ENCODE peak calls at places on chromosomes 2 and 18, in four cellular contexts. V is right atrium auricular region, C is ovary, B is PC-9. E is an unnamed sample.

GRCh38 chr18:47585136-47585535 is 333.7 kb upstream of the SKOR2 start:
- DNase-seq in V (no peak), C (no peak), B (no peak), E (no peak)

GRCh38 chr2:96927420-96928171 is 57.7 kb upstream of the SEMA4C start:
- DNase-seq in V (no peak), C (no peak), B (no peak), E (no peak)

GRCh38 chr2:96391828-96392200 is 56.2 kb downstream of the NCAPH start:
- DNase-seq in V (no peak), C (no peak), B (no peak), E (no peak)

GRCh38 chr18:3594760-3595241 is 144.8 kb downstream of the TGIF1 start:
- DNase-seq in V (no peak), C (peak; percentile 47), B (peak; percentile 49), E (peak; percentile 44)

GRCh38 chr18:14767474-14767873 is 19.5 kb downstream of the ANKRD30B start:
- DNase-seq in V (no peak), C (no peak), B (peak; percentile 39), E (no peak)

GRCh38 chr2:195304310-195304709 is 352.7 kb upstream of the SLC39A10 start:
- DNase-seq in V (no peak), C (no peak), B (no peak), E (peak; percentile 10)

GRCh38 chr2:235543851-235544686 is 50.2 kb downstream of the AGAP1 start:
- DNase-seq in V (no peak), C (no peak), B (peak; percentile 69), E (no peak)

GRCh38 chr2:227783404-227784138 is 30.1 kb upstream of the CCL20 start:
- DNase-seq in V (peak; percentile 49), C (no peak), B (no peak), E (no peak)

GRCh38 chr2:14492920-14493503 is 139.5 kb upstream of the LRATD1 start:
- DNase-seq in V (no peak), C (no peak), B (peak; percentile 61), E (peak; percentile 30)
- H3K4me3 ChIP-seq in V (no peak overlapping the region), C (no peak overlapping the region), B (no peak overlapping the region), E (no peak overlapping the region)

GRCh38 chr18:46333371-46334199 is 229.4 kb downstream of the HAUS1 start:
- DNase-seq in V (no peak), C (no peak), B (no peak), E (peak; percentile 61)
- H3K27me3 ChIP-seq in V (no peaks in the 10 kb centered on the region), C (no peaks in the 10 kb centered on the region), B (no peaks in the 10 kb centered on the region), E (peaks cover 2% of the 10 kb centered on the region)

GRCh38 chr18:78801011-78801410 is 178.6 kb upstream of the SALL3 start:
- DNase-seq in V (no peak), C (no peak), B (no peak), E (no peak)

GRCh38 chr18:78803104-78803503 is 176.5 kb upstream of the SALL3 start:
- DNase-seq in V (no peak), C (no peak), B (no peak), E (no peak)

GRCh38 chr18:78799382-78800089 is 180.1 kb upstream of the SALL3 start:
- DNase-seq in V (no peak), C (no peak), B (no peak), E (no peak)

GRCh38 chr18:78805840-78806239 is 173.8 kb upstream of the SALL3 start:
- DNase-seq in V (no peak), C (no peak), B (no peak), E (no peak)

DNA sequence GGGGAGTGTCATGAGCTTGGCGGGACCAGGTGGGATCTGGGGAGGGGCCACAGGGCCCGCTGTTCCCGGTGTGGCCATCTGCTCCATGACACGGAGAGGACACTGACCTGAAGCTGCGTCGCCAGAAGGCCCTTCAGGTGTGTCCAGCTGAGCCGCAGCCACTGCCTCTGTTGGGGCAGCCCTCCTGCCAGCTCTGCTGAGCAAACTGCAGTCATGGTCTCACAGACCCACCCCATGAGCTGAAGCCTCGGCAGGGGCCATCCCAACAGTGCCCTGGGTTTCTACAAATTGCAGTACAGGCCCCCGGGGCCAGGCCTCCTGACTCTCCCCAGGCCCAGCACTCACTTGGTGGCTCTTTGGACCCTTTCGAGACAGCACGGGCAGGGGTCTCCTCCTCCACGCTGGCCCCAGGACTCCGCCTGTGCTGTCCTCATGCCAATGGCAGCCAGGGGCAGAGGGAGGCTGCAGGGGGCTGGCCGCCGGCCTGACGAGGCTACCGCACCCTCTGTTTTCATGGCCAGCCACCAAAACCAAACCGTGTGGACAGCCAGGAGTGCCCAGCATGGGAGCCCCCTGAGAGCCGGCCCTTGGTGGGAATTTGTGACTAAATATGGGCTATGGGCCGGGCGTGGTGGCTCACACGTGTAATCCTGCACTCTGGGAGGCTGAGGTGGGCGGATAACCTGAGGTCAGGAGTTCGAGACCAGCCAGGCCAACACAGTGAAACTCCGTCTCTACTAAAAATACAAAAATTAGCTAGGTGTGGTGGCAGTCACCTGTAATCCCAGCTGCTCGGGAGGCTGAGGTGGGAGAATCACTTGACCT is 175.2 kb upstream of the SALL3 start:
- DNase-seq in V (no peak), C (no peak), B (no peak), E (no peak)
- H3K9me3 ChIP-seq in V (no peaks in the 10 kb centered on the region), C (no peaks in the 10 kb centered on the region), B (no peaks in the 10 kb centered on the region), E (no peaks in the 10 kb centered on the region)

DNA sequence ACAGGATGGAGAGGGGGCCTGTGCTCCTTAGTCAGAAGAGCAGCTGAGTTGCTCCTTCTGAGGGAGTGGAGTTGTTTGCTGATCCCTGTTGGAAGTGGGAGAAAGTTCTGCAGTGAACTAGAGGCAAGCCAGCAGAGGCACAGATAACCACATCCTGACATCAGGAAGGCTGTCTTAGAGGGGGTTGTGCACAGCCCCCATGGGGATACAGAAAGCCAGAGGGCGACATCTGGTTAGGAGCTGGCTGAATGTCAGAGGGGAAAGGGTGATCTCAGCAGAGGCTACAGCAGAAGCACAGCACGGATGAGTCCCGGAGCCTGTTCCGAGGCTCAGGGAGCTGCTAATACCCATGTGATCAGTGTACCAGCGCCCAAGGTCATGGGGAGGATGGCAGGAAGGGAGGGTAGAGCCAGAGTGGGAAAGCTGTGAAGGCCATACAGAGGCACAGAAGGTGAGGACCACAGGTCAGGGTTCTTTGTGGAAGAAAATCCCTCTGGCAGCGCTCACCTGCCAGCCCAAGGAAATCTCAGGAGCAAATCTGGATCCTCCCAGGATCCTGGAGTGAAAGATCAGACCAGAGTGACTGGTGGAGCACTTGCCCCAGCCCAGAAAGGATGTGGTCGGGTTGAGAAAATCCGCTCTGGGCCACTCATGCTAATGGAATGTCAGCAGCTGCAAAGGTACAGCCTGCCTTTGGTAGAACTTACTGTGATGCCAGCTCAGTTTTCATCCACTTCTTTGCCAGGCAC is 111.8 kb downstream of the STPG4 start:
- DNase-seq in V (peak; percentile 70), C (peak; percentile 69), B (peak; percentile 99), E (no peak)
- H3K4me3 ChIP-seq in V (no peak overlapping the region), C (no peak overlapping the region), B (peak overlapping the region; percentile 45), E (no peak overlapping the region)

GRCh38 chr2:222311978-222312738 is 13.4 kb upstream of the PAX3 start:
- DNase-seq in V (no peak), C (no peak), B (no peak), E (no peak)
- H3K27me3 ChIP-seq in V (peaks cover 49% of the 10 kb centered on the region), C (no peaks in the 10 kb centered on the region), B (peaks cover 35% of the 10 kb centered on the region), E (peaks cover 59% of the 10 kb centered on the region)

GRCh38 chr18:70641156-70641775 is 352.4 kb downstream of the SOCS6 start:
- DNase-seq in V (no peak), C (no peak), B (no peak), E (no peak)

GRCh38 chr18:70643812-70644211 is 355.0 kb downstream of the SOCS6 start:
- DNase-seq in V (no peak), C (no peak), B (no peak), E (no peak)

GRCh38 chr18:70649683-70650082 is 360.8 kb downstream of the SOCS6 start:
- DNase-seq in V (no peak), C (no peak), B (no peak), E (no peak)

GRCh38 chr18:70650878-70651277 is 362.0 kb downstream of the SOCS6 start:
- DNase-seq in V (no peak), C (no peak), B (no peak), E (no peak)

DNA sequence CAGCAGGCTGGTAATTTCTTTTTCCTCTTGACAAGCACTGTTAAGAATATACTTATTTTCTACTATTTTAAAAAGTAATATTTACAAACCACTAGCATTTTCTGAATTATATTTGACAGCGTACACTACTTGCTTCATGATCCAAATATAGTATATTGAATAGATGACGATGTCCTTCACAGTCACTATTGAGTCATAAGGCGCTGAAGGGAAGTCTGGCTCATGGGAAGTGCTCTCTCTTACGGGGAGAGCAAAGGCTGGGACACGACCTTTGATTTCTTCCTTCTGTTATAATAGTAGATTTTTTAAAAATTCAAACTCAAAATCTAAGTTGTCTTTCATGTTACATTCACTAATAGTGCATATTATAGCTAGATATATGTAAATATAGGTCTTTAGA is 357.1 kb downstream of the SOCS6 start:
- DNase-seq in V (no peak), C (no peak), B (no peak), E (no peak)
- H3K9me3 ChIP-seq in V (no peaks in the 10 kb centered on the region), C (no peaks in the 10 kb centered on the region), B (no peaks in the 10 kb centered on the region), E (no peaks in the 10 kb centered on the region)

GRCh38 chr2:27581417-27582128 is 1.3 kb upstream of the ZNF512 start:
- DNase-seq in V (no peak), C (no peak), B (no peak), E (no peak)
- H3K4me3 ChIP-seq in V (no peak overlapping the region), C (no peak overlapping the region), B (no peak overlapping the region), E (no peak overlapping the region)